ENCODE peak calls at places on chromosomes 4 and X, in four cellular contexts. T is epithelial cell of esophagus; G is mucosa of gallbladder; F is CD4-positive, CD25-positive, alpha-beta regulatory T cell. C is an unnamed sample.
A peak's percentile ranks its signal among the peaks of the same experiment; 100 is the strongest.

GRCh38 chr4:4507923-4508322 is 33.9 kb downstream of the STX18 start:
- DNase-seq in T (peak; percentile 24), F (no peak), G (no peak), C (peak; percentile 60)

GRCh38 chr4:149292422-149293055 is 523.1 kb downstream of the IQCM start:
- DNase-seq in G (no peak), T (no peak), F (no peak), C (no peak)

GRCh38 chrX:125289920-125290319 is 29.8 kb upstream of the TEX13C start:
- DNase-seq in G (no peak), F (no peak), T (no peak), C (no peak)

GRCh38 chr4:27217261-27217769 is 356.7 kb downstream of the STIM2 start:
- DNase-seq in T (peak; percentile 15), F (no peak), G (no peak), C (no peak)

GRCh38 chr4:48268956-48269860 is at the start of gene TEC:
- DNase-seq in F (peak; percentile 37), G (peak; percentile 32), T (no peak), C (peak; percentile 57)

GRCh38 chr4:165060938-165061337 is 7.3 kb downstream of the TRIM75 start:
- DNase-seq in G (no peak), T (peak; percentile 58), F (no peak), C (no peak)

GRCh38 chr4:13918110-13918509 is 290.6 kb upstream of the BOD1L1 start:
- DNase-seq in F (no peak), G (peak; percentile 28), T (peak; percentile 95), C (no peak)

GRCh38 chr4:10185518-10186227 is 69.1 kb upstream of the WDR1 start:
- DNase-seq in G (no peak), T (no peak), F (no peak), C (no peak)

GRCh38 chr4:99468891-99469290 is 33.7 kb upstream of the ADH7 start:
- DNase-seq in F (no peak), G (no peak), T (no peak), C (no peak)

GRCh38 chr4:122643257-122643656 is 22.4 kb upstream of the IL21 start:
- DNase-seq in G (no peak), F (no peak), T (no peak), C (no peak)

GRCh38 chr4:83267835-83268475 is 16.6 kb downstream of the COQ2 start:
- DNase-seq in G (no peak), T (no peak), F (no peak), C (no peak)

GRCh38 chrX:1534321-1535168 is 2.4 kb downstream of the P2RY8 start:
- DNase-seq in F (peak; percentile 44), G (no peak), T (no peak), C (no peak)

GRCh38 chrX:82412851-82413250 is 1095.2 kb upstream of the POU3F4 start:
- DNase-seq in F (no peak), T (peak; percentile 6), G (no peak), C (no peak)

GRCh38 chrX:70613295-70613694 is 168.7 kb downstream of the DLG3 start:
- DNase-seq in T (peak; percentile 50), G (no peak), F (no peak), C (no peak)

GRCh38 chrX:72100824-72101351 is 30.8 kb downstream of the RTL5 start:
- DNase-seq in F (peak; percentile 67), G (peak; percentile 24), T (no peak), C (peak; percentile 3)

GRCh38 chrX:39773923-39774803 is 323.6 kb downstream of the BCOR start:
- DNase-seq in F (peak; percentile 53), G (no peak), T (no peak), C (no peak)

GRCh38 chr4:20017035-20017434 is 234.7 kb upstream of the SLIT2 start:
- DNase-seq in F (no peak), G (no peak), T (no peak), C (no peak)

GRCh38 chr4:182143086-182143821 is 99.9 kb upstream of the TENM3 start:
- DNase-seq in F (no peak), G (peak; percentile 14), T (peak; percentile 28), C (no peak)

GRCh38 chrX:21885568-21885967 is 29.8 kb downstream of the YY2 start:
- DNase-seq in T (no peak), G (no peak), F (no peak), C (no peak)

GRCh38 chr4:101696276-101697010 is 94.1 kb upstream of the BANK1 start:
- DNase-seq in F (no peak), T (no peak), G (no peak), C (peak; percentile 10)

GRCh38 chr4:37780444-37781133 is 45.9 kb upstream of the PGM2 start:
- DNase-seq in F (peak; percentile 75), G (peak; percentile 38), T (peak; percentile 31), C (no peak)

GRCh38 chr4:71189471-71189870 is 149.3 kb upstream of the SLC4A4 start:
- DNase-seq in G (peak; percentile 11), F (no peak), T (no peak), C (no peak)

GRCh38 chr4:37562592-37562991 is 123.6 kb downstream of the RELL1 start:
- DNase-seq in G (no peak), T (peak; percentile 80), F (no peak), C (no peak)

GRCh38 chr4:109998867-109999303 is 86.2 kb downstream of the EGF start:
- DNase-seq in G (peak; percentile 34), F (peak; percentile 68), T (peak; percentile 73), C (peak; percentile 54)

GRCh38 chr4:25953740-25954139 is 39.7 kb downstream of the SMIM20 start:
- DNase-seq in T (peak; percentile 77), F (no peak), G (no peak), C (no peak)

GRCh38 chr4:164937576-164938270 is 39.7 kb downstream of the TRIM61 start:
- DNase-seq in F (no peak), T (peak; percentile 34), G (peak; percentile 26), C (no peak)

GRCh38 chr4:89509708-89510269 is 202.2 kb upstream of the GPRIN3 start:
- DNase-seq in F (no peak), G (no peak), T (peak; percentile 68), C (no peak)

GRCh38 chrX:22053486-22053885 is 21.4 kb downstream of the PHEX start:
- DNase-seq in T (peak; percentile 37), F (no peak), G (no peak), C (no peak)

GRCh38 chr4:7197910-7198309 is 5.6 kb downstream of the SORCS2 start:
- DNase-seq in G (no peak), T (no peak), F (no peak), C (no peak)

GRCh38 chr4:128775916-128776315 is 33.6 kb upstream of the JADE1 start:
- DNase-seq in F (no peak), T (no peak), G (no peak), C (no peak)

GRCh38 chr4:25787891-25788331 is 74.9 kb downstream of the SEL1L3 start:
- DNase-seq in G (peak; percentile 85), T (peak; percentile 65), F (no peak), C (no peak)